ENCODE peak calls at places on chromosomes 13 and 19, in five cellular contexts. I, R, S, N and F are unnamed samples.

GRCh38 chr13:42001580-42001979 is 40.7 kb upstream of the VWA8 start:
- DNase-seq in S (no peak), R (no peak), N (no peak), I (peak; percentile 96), F (no peak)

GRCh38 chr13:48155850-48156249 is 60.9 kb upstream of the MED4 start:
- DNase-seq in I (peak; percentile 69), S (peak; percentile 28), N (no peak), R (no peak), F (no peak)

GRCh38 chr19:46426506-46427162 is 2.1 kb downstream of the PNMA8C start:
- DNase-seq in N (peak; percentile 90), S (peak; percentile 95), I (peak; percentile 89), R (peak; percentile 85), F (peak; percentile 43)

GRCh38 chr19:4675346-4675745 is 5.2 kb upstream of the MYDGF start:
- DNase-seq in S (no peak), R (no peak), N (no peak), I (no peak), F (no peak)

GRCh38 chr13:110507678-110508381 is 53.7 kb downstream of the RAB20 start:
- DNase-seq in I (no peak), R (peak; percentile 67), S (peak; percentile 16), N (no peak), F (no peak)

GRCh38 chr13:38684714-38685113 is 2.2 kb upstream of the FREM2 start:
- DNase-seq in N (no peak), R (no peak), I (no peak), S (no peak), F (no peak)

GRCh38 chr13:91767681-91768080 is 369.3 kb downstream of the GPC5 start:
- DNase-seq in I (peak; percentile 29), R (no peak), S (no peak), N (no peak), F (no peak)

GRCh38 chr19:57642396-57643046 is 9.6 kb downstream of the ZNF211 start:
- DNase-seq in I (no peak), R (no peak), S (no peak), N (no peak), F (no peak)

GRCh38 chr13:78742659-78743058 is 83.7 kb upstream of the OBI1 start:
- DNase-seq in I (no peak), S (no peak), R (no peak), N (no peak), F (no peak)

GRCh38 chr13:79679334-79679733 is 198.4 kb downstream of the NDFIP2 start:
- DNase-seq in N (peak; percentile 73), S (peak; percentile 3), I (peak; percentile 84), R (peak; percentile 69), F (peak; percentile 29)

GRCh38 chr13:40292536-40292935 is 373.9 kb downstream of the FOXO1 start:
- DNase-seq in N (no peak), I (no peak), R (no peak), S (no peak), F (no peak)

GRCh38 chr19:40147693-40148347 is 43.4 kb upstream of the MAP3K10 start:
- DNase-seq in R (no peak), S (no peak), N (peak; percentile 54), I (peak; percentile 76), F (peak; percentile 64)

GRCh38 chr13:43664700-43665191 is 122.0 kb downstream of the ENOX1 start:
- DNase-seq in S (no peak), N (no peak), I (peak; percentile 62), R (no peak), F (peak; percentile 76)

GRCh38 chr19:1073956-1074511 is 7.1 kb downstream of the ARHGAP45 start:
- DNase-seq in N (peak; percentile 49), R (peak; percentile 51), S (no peak), I (no peak), F (no peak)

GRCh38 chr19:53947624-53948023 is 15.1 kb upstream of the CACNG8 start:
- DNase-seq in I (peak; percentile 27), S (peak; percentile 67), N (no peak), R (no peak), F (peak; percentile 15)

GRCh38 chr19:48633148-48634035 is 3.8 kb downstream of the DBP start:
- DNase-seq in N (no peak), I (no peak), R (no peak), S (no peak), F (peak; percentile 56)

GRCh38 chr13:42970824-42971669 is 21.0 kb downstream of the EPSTI1 start:
- DNase-seq in S (peak; percentile 28), R (no peak), N (no peak), I (peak; percentile 51), F (peak; percentile 9)

GRCh38 chr19:15296353-15296752 is 36.0 kb downstream of the BRD4 start:
- DNase-seq in S (no peak), N (no peak), R (no peak), I (no peak), F (no peak)

GRCh38 chr13:113121183-113121927 is 1.2 kb upstream of the F10 start:
- DNase-seq in S (no peak), N (peak; percentile 42), I (no peak), R (no peak), F (no peak)

GRCh38 chr19:31538879-31539278 is 189.6 kb upstream of the TSHZ3 start:
- DNase-seq in R (no peak), I (no peak), S (no peak), N (no peak), F (no peak)

GRCh38 chr13:49877629-49878218 is 58.4 kb downstream of the SPRYD7 start:
- DNase-seq in S (no peak), I (no peak), R (no peak), N (no peak), F (no peak)

GRCh38 chr13:60788156-60788829 is 391.3 kb downstream of the TDRD3 start:
- DNase-seq in S (no peak), N (peak; percentile 65), I (peak; percentile 8), R (peak; percentile 45), F (peak; percentile 16)

GRCh38 chr19:3982701-3983541 is 2.3 kb downstream of the EEF2 start:
- DNase-seq in S (no peak), I (peak; percentile 47), R (peak; percentile 82), N (peak; percentile 55), F (peak; percentile 64)

GRCh38 chr13:28059214-28059613 is 41.2 kb downstream of the FLT3 start:
- DNase-seq in N (no peak), S (peak; percentile 33), R (no peak), I (peak; percentile 33), F (no peak)

GRCh38 chr13:110244096-110244830 is 62.7 kb downstream of the COL4A1 start:
- DNase-seq in S (no peak), N (no peak), I (no peak), R (no peak), F (no peak)

GRCh38 chr19:49988433-49988832 is 27.5 kb upstream of the SIGLEC11 start:
- DNase-seq in S (no peak), I (no peak), R (no peak), N (no peak), F (peak; percentile 34)

DNA sequence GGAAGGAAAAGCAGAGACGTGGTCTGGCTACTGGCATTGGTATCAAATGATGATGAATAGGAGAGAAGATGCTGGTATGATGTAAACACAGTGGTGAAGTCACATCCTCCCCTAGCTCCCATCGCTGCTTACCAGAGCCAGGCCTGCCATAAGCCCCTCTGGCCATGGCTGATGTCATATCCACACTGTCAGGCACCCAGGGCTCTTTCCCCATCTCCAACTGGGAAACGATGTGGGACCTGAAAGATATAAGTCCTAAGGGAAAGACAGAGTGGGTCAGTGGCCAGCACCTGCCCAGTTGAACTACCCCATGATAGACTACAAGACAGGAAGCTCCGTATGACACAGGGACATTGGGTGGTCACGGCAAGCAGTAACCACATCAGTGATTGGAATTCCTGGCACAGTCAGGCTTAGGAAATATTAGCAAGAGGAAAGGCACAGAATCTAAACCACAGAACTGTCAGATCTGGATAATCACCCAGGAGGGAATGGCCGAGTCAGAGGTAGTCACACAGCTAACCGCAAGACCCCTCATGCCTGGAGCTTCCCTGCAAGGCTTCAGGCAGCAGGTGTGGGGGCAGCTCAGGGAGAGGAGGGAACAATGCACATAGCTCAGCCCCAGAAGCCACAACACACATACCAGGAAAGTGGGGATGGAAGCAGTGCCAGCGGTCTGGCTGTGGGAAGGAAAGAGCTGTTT is 3.8 kb downstream of the ZNF792 start:
- DNase-seq in R (no peak), S (no peak), I (peak; percentile 60), N (no peak), F (no peak)
- H3K9me3 ChIP-seq in R (peaks cover 49% of the 10 kb centered on the region), S (peaks cover 76% of the 10 kb centered on the region), I (peaks cover 8% of the 10 kb centered on the region), N (peaks cover 33% of the 10 kb centered on the region), F (peaks cover 36% of the 10 kb centered on the region)

GRCh38 chr13:94300401-94300800 is 179.1 kb downstream of the DCT start:
- DNase-seq in N (no peak), I (no peak), S (no peak), R (no peak), F (no peak)
- H3K9me3 ChIP-seq in N (no peaks in the 10 kb centered on the region), I (no peaks in the 10 kb centered on the region), S (no peaks in the 10 kb centered on the region), R (no peaks in the 10 kb centered on the region), F (no peaks in the 10 kb centered on the region)

DNA sequence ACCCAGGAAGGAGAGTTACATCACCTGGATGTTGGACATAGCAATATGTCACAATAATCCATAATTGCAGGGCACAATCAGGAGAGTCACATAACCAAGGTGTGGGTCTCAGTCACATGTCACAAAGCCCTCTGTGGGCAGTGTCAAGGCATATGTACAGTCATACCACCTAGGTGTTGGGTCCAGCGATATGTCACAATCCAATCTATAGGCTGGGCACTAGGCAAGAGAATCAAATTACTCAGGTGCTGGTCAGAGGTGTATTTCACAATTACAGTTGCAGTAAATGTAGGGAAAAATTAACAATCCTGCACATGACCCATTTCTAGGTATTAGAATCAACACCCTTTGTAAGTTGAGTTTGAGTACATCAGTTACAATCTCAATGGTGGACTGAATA is 126.2 kb upstream of the ZNF91 start:
- DNase-seq in I (no peak), N (no peak), S (no peak), R (no peak), F (no peak)
- H3K9me3 ChIP-seq in I (no peaks in the 10 kb centered on the region), N (peaks cover 2% of the 10 kb centered on the region), S (peaks cover 31% of the 10 kb centered on the region), R (no peaks in the 10 kb centered on the region), F (no peaks in the 10 kb centered on the region)

GRCh38 chr19:44255705-44256411 is 3.8 kb upstream of the ZNF233 start:
- DNase-seq in R (no peak), N (no peak), I (no peak), S (no peak), F (no peak)

GRCh38 chr19:44258835-44259413 is 762 bp upstream of the ZNF233 start:
- DNase-seq in I (no peak), S (no peak), R (no peak), N (no peak), F (no peak)

GRCh38 chr19:44260343-44260681 is 626 bp downstream of the ZNF233 start:
- DNase-seq in R (no peak), I (no peak), S (no peak), N (no peak), F (no peak)

GRCh38 chr19:44258139-44258538 is 1.5 kb upstream of the ZNF233 start:
- DNase-seq in I (no peak), S (no peak), N (no peak), R (no peak), F (no peak)

DNA sequence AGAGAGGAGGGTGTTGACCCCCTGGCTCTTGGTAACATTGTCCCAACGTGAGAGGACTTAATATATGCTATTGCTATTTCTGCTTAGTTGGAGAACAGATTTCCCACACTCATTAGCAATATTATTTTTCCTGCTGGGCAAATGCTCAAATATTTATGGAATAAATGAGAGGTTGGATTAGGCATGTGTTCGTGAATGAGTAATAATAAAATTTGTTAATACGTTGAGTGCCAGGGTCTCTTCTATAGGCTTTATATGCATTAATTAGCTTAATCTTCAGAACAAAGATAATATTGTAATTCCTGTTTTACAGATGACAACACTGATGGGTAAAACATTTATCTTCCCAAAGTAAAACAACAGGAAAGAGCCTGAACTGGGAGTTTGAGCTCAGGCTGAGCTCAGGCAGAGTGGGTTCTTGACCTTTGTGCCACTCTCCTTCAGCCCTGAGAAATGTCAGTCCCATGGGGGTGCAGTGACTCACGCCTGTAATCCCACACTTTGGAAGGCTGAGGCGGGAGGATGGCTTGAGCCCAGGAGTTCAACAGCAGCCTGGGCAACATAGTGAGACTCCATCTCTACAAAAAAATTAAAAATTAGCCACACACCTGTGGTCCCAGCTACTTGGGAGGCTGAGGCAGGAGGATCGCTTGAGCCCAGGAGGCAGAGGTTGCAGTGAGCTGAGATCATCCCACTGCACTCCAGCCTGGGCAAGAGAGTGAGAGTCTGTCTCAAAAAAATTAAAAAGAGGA is 1.2 kb downstream of the ZNF233 start:
- DNase-seq in N (no peak), I (peak; percentile 5), S (no peak), R (no peak), F (peak; percentile 19)
- H3K9me3 ChIP-seq in N (peaks cover 18% of the 10 kb centered on the region), I (no peaks in the 10 kb centered on the region), S (peaks cover 45% of the 10 kb centered on the region), R (peaks cover 69% of the 10 kb centered on the region), F (peaks cover 20% of the 10 kb centered on the region)